ENCODE peak calls at places on chromosome 10, in four cellular contexts. B, I, N and L are unnamed samples.

GRCh38 chr10:122310311-122311050 is 39.4 kb downstream of the BTBD16 start:
- DNase-seq in B (no peak), I (no peak), N (no peak), L (no peak)

GRCh38 chr10:123554656-123555055 is 111.5 kb upstream of the GPR26 start:
- DNase-seq in B (no peak), I (no peak), N (no peak), L (no peak)

GRCh38 chr10:132850896-132851295 is 64.9 kb upstream of the NKX6-2 start:
- DNase-seq in B (no peak), I (no peak), N (no peak), L (no peak)

GRCh38 chr10:77641788-77642397 is 4.3 kb upstream of the KCNMA1 start:
- DNase-seq in B (peak; percentile 83), I (no peak), N (peak; percentile 14), L (peak; percentile 55)

GRCh38 chr10:87603196-87603595 is 56.5 kb upstream of the PAPSS2 start:
- DNase-seq in B (no peak), I (no peak), N (no peak), L (no peak)

GRCh38 chr10:58642283-58642682 is 129.6 kb downstream of the BICC1 start:
- DNase-seq in B (peak; percentile 50), I (no peak), N (no peak), L (no peak)

GRCh38 chr10:71064413-71065118 is 147.8 kb upstream of the UNC5B start:
- DNase-seq in B (no peak), I (peak; percentile 37), N (no peak), L (no peak)

GRCh38 chr10:43249151-43249961 is 17.5 kb downstream of the RASGEF1A start:
- DNase-seq in B (no peak), I (peak; percentile 16), N (no peak), L (no peak)

GRCh38 chr10:29555091-29555745 is 79.6 kb downstream of the SVIL start:
- DNase-seq in B (peak; percentile 9), I (no peak), N (no peak), L (no peak)

GRCh38 chr10:120513307-120513706 is 56.3 kb downstream of the PLPP4 start:
- DNase-seq in B (no peak), I (no peak), N (no peak), L (no peak)

GRCh38 chr10:17062009-17062408 is 67.6 kb downstream of the CUBN start:
- DNase-seq in B (peak; percentile 90), I (no peak), N (no peak), L (no peak)

GRCh38 chr10:119296703-119297102 is 89.3 kb downstream of the GRK5 start:
- DNase-seq in B (peak; percentile 54), I (peak; percentile 80), N (no peak), L (no peak)

GRCh38 chr10:44974628-44975431 is 3.8 kb downstream of the DEPP1 start:
- DNase-seq in B (no peak), I (peak; percentile 86), N (peak; percentile 45), L (peak; percentile 49)

GRCh38 chr10:103888113-103888841 is 29.7 kb downstream of the STN1 start:
- DNase-seq in B (peak; percentile 91), I (peak; percentile 77), N (no peak), L (peak; percentile 41)

GRCh38 chr10:86770412-86770960 is 14.1 kb downstream of the BMPR1A start:
- DNase-seq in B (no peak), I (no peak), N (no peak), L (no peak)

GRCh38 chr10:114437456-114438292 is 33.4 kb upstream of the AFAP1L2 start:
- DNase-seq in B (peak; percentile 19), I (no peak), N (no peak), L (no peak)

GRCh38 chr10:19169684-19170083 is 121.1 kb downstream of the MALRD1 start:
- DNase-seq in B (peak; percentile 50), I (no peak), N (no peak), L (no peak)

GRCh38 chr10:58367049-58367448 is 18.2 kb upstream of the TFAM start:
- DNase-seq in B (no peak), I (no peak), N (no peak), L (no peak)

GRCh38 chr10:12829796-12830195 is 171.7 kb downstream of the CCDC3 start:
- DNase-seq in B (no peak), I (no peak), N (no peak), L (no peak)

GRCh38 chr10:127298396-127298795 is 102.0 kb upstream of the INSYN2A start:
- DNase-seq in B (no peak), I (no peak), N (no peak), L (no peak)

GRCh38 chr10:60123172-60123571 is 216.8 kb upstream of the CCDC6 start:
- DNase-seq in B (peak; percentile 76), I (no peak), N (no peak), L (no peak)

GRCh38 chr10:48456361-48456804 is 148.5 kb downstream of the ARHGAP22 start:
- DNase-seq in B (no peak), I (peak; percentile 78), N (no peak), L (no peak)

GRCh38 chr10:70982443-70982842 is 94.1 kb upstream of the PCBD1 start:
- DNase-seq in B (no peak), I (no peak), N (no peak), L (no peak)

GRCh38 chr10:55160904-55161303 is 359.9 kb upstream of the PCDH15 start:
- DNase-seq in B (no peak), I (no peak), N (no peak), L (no peak)

GRCh38 chr10:109875828-109876821 is 47.2 kb downstream of the XPNPEP1 start:
- DNase-seq in B (no peak), I (no peak), N (no peak), L (no peak)

GRCh38 chr10:129820451-129820850 is 143.6 kb downstream of the EBF3 start:
- DNase-seq in B (no peak), I (no peak), N (no peak), L (no peak)

GRCh38 chr10:44804661-44805060 is 106.5 kb upstream of the TMEM72 start:
- DNase-seq in B (peak; percentile 60), I (no peak), N (no peak), L (no peak)

GRCh38 chr10:26528715-26529393 is 90.7 kb downstream of the APBB1IP start:
- DNase-seq in B (no peak), I (no peak), N (no peak), L (no peak)

GRCh38 chr10:88157981-88158465 is 294.6 kb downstream of the PTEN start:
- DNase-seq in B (peak; percentile 96), I (no peak), N (no peak), L (no peak)

GRCh38 chr10:110847351-110847750 is 24.4 kb upstream of the PDCD4 start:
- DNase-seq in B (no peak), I (no peak), N (no peak), L (no peak)

GRCh38 chr10:68700193-68700592 is 20.8 kb upstream of the CCAR1 start:
- DNase-seq in B (no peak), I (no peak), N (no peak), L (no peak)

GRCh38 chr10:80491251-80492102 is 37.4 kb downstream of the TSPAN14 start:
- DNase-seq in B (no peak), I (peak; percentile 70), N (no peak), L (no peak)